ENCODE peak calls at places on chromosomes 12 and 14, in seven cellular contexts. One of them, this sample, is unnamed.

GRCh38 chr12:90253674-90254181 is 545.1 kb upstream of the ATP2B1 start:
- DNase-seq in astrocyte of the spinal cord: peak; percentile 96
- DNase-seq in body of pancreas: peak; percentile 59
- DNase-seq in adrenal gland: peak; percentile 21
- DNase-seq in ovary: no peak
- DNase-seq in tibial artery: peak; percentile 79
- DNase-seq in brain microvascular endothelial cell: peak; percentile 91
- DNase-seq in this sample: peak; percentile 100

GRCh38 chr14:92475451-92476187 is 38.0 kb upstream of the RIN3 start:
- DNase-seq in astrocyte of the spinal cord: no peak
- DNase-seq in body of pancreas: no peak
- DNase-seq in adrenal gland: peak; percentile 74
- DNase-seq in ovary: peak; percentile 50
- DNase-seq in tibial artery: peak; percentile 78
- DNase-seq in brain microvascular endothelial cell: no peak
- DNase-seq in this sample: peak; percentile 96

GRCh38 chr12:39102474-39103209 is 197.3 kb upstream of the CPNE8 start:
- DNase-seq in astrocyte of the spinal cord: peak; percentile 23
- DNase-seq in body of pancreas: no peak
- DNase-seq in adrenal gland: no peak
- DNase-seq in ovary: no peak
- DNase-seq in tibial artery: no peak
- DNase-seq in brain microvascular endothelial cell: no peak
- DNase-seq in this sample: no peak

GRCh38 chr12:94516985-94517384 is 57.3 kb upstream of the CEP83 start:
- DNase-seq in astrocyte of the spinal cord: peak; percentile 3
- DNase-seq in body of pancreas: no peak
- DNase-seq in adrenal gland: no peak
- DNase-seq in ovary: no peak
- DNase-seq in tibial artery: no peak
- DNase-seq in brain microvascular endothelial cell: peak; percentile 54
- DNase-seq in this sample: no peak

GRCh38 chr14:89544636-89545301 is 127.7 kb upstream of the FOXN3 start:
- DNase-seq in astrocyte of the spinal cord: no peak
- DNase-seq in body of pancreas: no peak
- DNase-seq in adrenal gland: no peak
- DNase-seq in ovary: no peak
- DNase-seq in tibial artery: no peak
- DNase-seq in brain microvascular endothelial cell: peak; percentile 43
- DNase-seq in this sample: no peak

GRCh38 chr14:35535794-35536112 is 1.8 kb downstream of the INSM2 start:
- DNase-seq in astrocyte of the spinal cord: no peak
- DNase-seq in body of pancreas: no peak
- DNase-seq in adrenal gland: no peak
- DNase-seq in ovary: no peak
- DNase-seq in tibial artery: no peak
- DNase-seq in brain microvascular endothelial cell: no peak
- DNase-seq in this sample: no peak

GRCh38 chr12:77796775-77797174 is 33.9 kb upstream of the NAV3 start:
- DNase-seq in astrocyte of the spinal cord: peak; percentile 73
- DNase-seq in body of pancreas: no peak
- DNase-seq in adrenal gland: no peak
- DNase-seq in ovary: no peak
- DNase-seq in tibial artery: no peak
- DNase-seq in brain microvascular endothelial cell: no peak
- DNase-seq in this sample: no peak

GRCh38 chr12:65948320-65949008 is 124.2 kb downstream of the HMGA2 start:
- DNase-seq in astrocyte of the spinal cord: peak; percentile 96
- DNase-seq in body of pancreas: peak; percentile 80
- DNase-seq in adrenal gland: peak; percentile 82
- DNase-seq in ovary: peak; percentile 64
- DNase-seq in tibial artery: peak; percentile 54
- DNase-seq in brain microvascular endothelial cell: peak; percentile 89
- DNase-seq in this sample: no peak

GRCh38 chr12:122318607-122319311 is 52.5 kb upstream of the VPS33A start:
- DNase-seq in astrocyte of the spinal cord: peak; percentile 85
- DNase-seq in body of pancreas: no peak
- DNase-seq in adrenal gland: no peak
- DNase-seq in ovary: no peak
- DNase-seq in tibial artery: peak; percentile 43
- DNase-seq in brain microvascular endothelial cell: peak; percentile 68
- DNase-seq in this sample: no peak

GRCh38 chr14:61547186-61548121 is 147.9 kb upstream of the HIF1A start:
- DNase-seq in astrocyte of the spinal cord: peak; percentile 90
- DNase-seq in body of pancreas: no peak
- DNase-seq in adrenal gland: peak; percentile 86
- DNase-seq in ovary: no peak
- DNase-seq in tibial artery: peak; percentile 61
- DNase-seq in brain microvascular endothelial cell: peak; percentile 94
- DNase-seq in this sample: no peak

GRCh38 chr12:33439587-33440011 is at the start of gene SYT10:
- DNase-seq in astrocyte of the spinal cord: peak; percentile 26
- DNase-seq in body of pancreas: no peak
- DNase-seq in adrenal gland: no peak
- DNase-seq in ovary: peak; percentile 14
- DNase-seq in tibial artery: no peak
- DNase-seq in brain microvascular endothelial cell: no peak
- DNase-seq in this sample: no peak

GRCh38 chr12:113505941-113506340 is 34.3 kb upstream of the LHX5 start:
- DNase-seq in astrocyte of the spinal cord: no peak
- DNase-seq in body of pancreas: no peak
- DNase-seq in adrenal gland: no peak
- DNase-seq in ovary: no peak
- DNase-seq in tibial artery: no peak
- DNase-seq in brain microvascular endothelial cell: no peak
- DNase-seq in this sample: no peak

GRCh38 chr14:88521818-88522217 is 33.0 kb downstream of the PTPN21 start:
- DNase-seq in astrocyte of the spinal cord: no peak
- DNase-seq in body of pancreas: no peak
- DNase-seq in adrenal gland: no peak
- DNase-seq in ovary: no peak
- DNase-seq in tibial artery: no peak
- DNase-seq in brain microvascular endothelial cell: no peak
- DNase-seq in this sample: no peak

GRCh38 chr14:93496856-93497255 is 66.1 kb downstream of the UNC79 start:
- DNase-seq in astrocyte of the spinal cord: no peak
- DNase-seq in body of pancreas: no peak
- DNase-seq in adrenal gland: no peak
- DNase-seq in ovary: no peak
- DNase-seq in tibial artery: no peak
- DNase-seq in brain microvascular endothelial cell: no peak
- DNase-seq in this sample: no peak

GRCh38 chr12:111304642-111305071 is 64.2 kb downstream of the PHETA1 start:
- DNase-seq in astrocyte of the spinal cord: peak; percentile 8
- DNase-seq in body of pancreas: no peak
- DNase-seq in adrenal gland: no peak
- DNase-seq in ovary: no peak
- DNase-seq in tibial artery: no peak
- DNase-seq in brain microvascular endothelial cell: peak; percentile 20
- DNase-seq in this sample: peak; percentile 75

GRCh38 chr12:29438752-29439408 is 57.9 kb upstream of the ERGIC2 start:
- DNase-seq in astrocyte of the spinal cord: no peak
- DNase-seq in body of pancreas: no peak
- DNase-seq in adrenal gland: no peak
- DNase-seq in ovary: no peak
- DNase-seq in tibial artery: no peak
- DNase-seq in brain microvascular endothelial cell: no peak
- DNase-seq in this sample: no peak

GRCh38 chr14:102914474-102915291 is 7.8 kb upstream of the AMN start:
- DNase-seq in astrocyte of the spinal cord: no peak
- DNase-seq in body of pancreas: no peak
- DNase-seq in adrenal gland: no peak
- DNase-seq in ovary: no peak
- DNase-seq in tibial artery: no peak
- DNase-seq in brain microvascular endothelial cell: no peak
- DNase-seq in this sample: no peak

GRCh38 chr12:43309845-43310405 is 242.1 kb downstream of the ADAMTS20 start:
- DNase-seq in astrocyte of the spinal cord: peak; percentile 88
- DNase-seq in body of pancreas: no peak
- DNase-seq in adrenal gland: no peak
- DNase-seq in ovary: no peak
- DNase-seq in tibial artery: no peak
- DNase-seq in brain microvascular endothelial cell: peak; percentile 81
- DNase-seq in this sample: no peak

GRCh38 chr12:132182711-132183365 is 38.6 kb downstream of the NOC4L start:
- DNase-seq in astrocyte of the spinal cord: no peak
- DNase-seq in body of pancreas: no peak
- DNase-seq in adrenal gland: no peak
- DNase-seq in ovary: no peak
- DNase-seq in tibial artery: no peak
- DNase-seq in brain microvascular endothelial cell: no peak
- DNase-seq in this sample: no peak

GRCh38 chr12:116320839-116321238 is 43.3 kb upstream of the MED13L start:
- DNase-seq in astrocyte of the spinal cord: peak; percentile 15
- DNase-seq in body of pancreas: no peak
- DNase-seq in adrenal gland: no peak
- DNase-seq in ovary: no peak
- DNase-seq in tibial artery: no peak
- DNase-seq in brain microvascular endothelial cell: no peak
- DNase-seq in this sample: no peak
- H3K4me3 ChIP-seq in astrocyte of the spinal cord: no peak overlapping the region
- H3K4me3 ChIP-seq in body of pancreas: no peak overlapping the region
- H3K4me3 ChIP-seq in adrenal gland: no peak overlapping the region
- H3K4me3 ChIP-seq in ovary: no peak overlapping the region
- H3K4me3 ChIP-seq in tibial artery: no peak overlapping the region
- H3K4me3 ChIP-seq in brain microvascular endothelial cell: no peak overlapping the region
- H3K4me3 ChIP-seq in this sample: no peak overlapping the region

GRCh38 chr14:20611277-20611676 is 20.1 kb upstream of the RNASE12 start:
- DNase-seq in astrocyte of the spinal cord: no peak
- DNase-seq in body of pancreas: no peak
- DNase-seq in adrenal gland: no peak
- DNase-seq in ovary: no peak
- DNase-seq in tibial artery: no peak
- DNase-seq in brain microvascular endothelial cell: no peak
- DNase-seq in this sample: no peak

GRCh38 chr14:20608383-20609095 is 17.4 kb upstream of the RNASE12 start:
- DNase-seq in astrocyte of the spinal cord: no peak
- DNase-seq in body of pancreas: no peak
- DNase-seq in adrenal gland: no peak
- DNase-seq in ovary: no peak
- DNase-seq in tibial artery: no peak
- DNase-seq in brain microvascular endothelial cell: no peak
- DNase-seq in this sample: no peak

GRCh38 chr14:20610002-20610765 is 19.0 kb upstream of the RNASE12 start:
- DNase-seq in astrocyte of the spinal cord: peak; percentile 66
- DNase-seq in body of pancreas: peak; percentile 91
- DNase-seq in adrenal gland: peak; percentile 84
- DNase-seq in ovary: peak; percentile 88
- DNase-seq in tibial artery: peak; percentile 81
- DNase-seq in brain microvascular endothelial cell: peak; percentile 78
- DNase-seq in this sample: peak; percentile 83

GRCh38 chr14:20607617-20608016 is 16.4 kb upstream of the RNASE12 start:
- DNase-seq in astrocyte of the spinal cord: no peak
- DNase-seq in body of pancreas: no peak
- DNase-seq in adrenal gland: no peak
- DNase-seq in ovary: no peak
- DNase-seq in tibial artery: no peak
- DNase-seq in brain microvascular endothelial cell: no peak
- DNase-seq in this sample: no peak

DNA sequence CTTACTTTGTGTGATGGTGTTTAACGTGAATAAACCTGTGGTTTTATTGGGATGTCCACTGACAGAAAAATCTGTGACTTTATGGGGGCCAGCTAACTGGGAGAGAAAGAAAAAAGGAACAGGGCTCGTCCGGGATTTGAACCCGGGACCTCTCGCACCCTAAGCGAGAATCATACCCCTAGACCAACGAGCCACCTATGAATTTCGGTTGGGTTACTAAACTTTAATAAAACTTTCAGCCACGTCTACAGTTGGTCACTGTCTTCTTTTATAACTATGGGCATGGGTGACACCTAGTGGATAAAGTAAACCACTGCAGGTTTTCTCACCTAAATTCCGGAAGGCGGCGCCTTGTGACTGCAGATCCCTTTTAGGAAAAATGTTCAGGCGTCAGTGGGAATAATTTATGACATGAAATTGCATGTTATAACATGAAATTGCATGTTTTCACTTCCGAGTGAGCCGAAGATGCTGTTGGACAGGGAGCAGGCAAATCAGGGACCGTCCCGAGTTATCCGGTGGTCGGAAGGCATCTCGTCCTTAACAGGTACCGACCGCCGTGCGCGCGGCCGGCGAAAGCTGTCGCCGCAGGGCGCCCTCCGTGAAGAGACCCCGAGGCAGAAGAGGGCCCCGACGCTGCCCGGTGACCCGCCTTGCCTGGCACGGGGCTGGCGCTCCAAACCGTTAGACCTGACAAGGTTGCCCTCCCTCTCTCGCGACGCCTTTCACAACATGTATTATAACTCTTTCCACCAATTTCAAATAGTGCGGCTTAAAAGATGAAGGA is 18.2 kb upstream of the RNASE12 start:
- DNase-seq in astrocyte of the spinal cord: peak; percentile 91
- DNase-seq in body of pancreas: peak; percentile 83
- DNase-seq in adrenal gland: peak; percentile 77
- DNase-seq in ovary: peak; percentile 73
- DNase-seq in tibial artery: peak; percentile 72
- DNase-seq in brain microvascular endothelial cell: peak; percentile 91
- DNase-seq in this sample: peak; percentile 86
- H3K4me3 ChIP-seq in astrocyte of the spinal cord: peak overlapping the region; percentile 79
- H3K4me3 ChIP-seq in body of pancreas: peak overlapping the region; percentile 97
- H3K4me3 ChIP-seq in adrenal gland: peak overlapping the region; percentile 77
- H3K4me3 ChIP-seq in ovary: peak overlapping the region; percentile 93
- H3K4me3 ChIP-seq in tibial artery: peak overlapping the region; percentile 74
- H3K4me3 ChIP-seq in brain microvascular endothelial cell: peak overlapping the region; percentile 91
- H3K4me3 ChIP-seq in this sample: peak overlapping the region; percentile 80

GRCh38 chr12:16573652-16574077 is 32.3 kb downstream of the LMO3 start:
- DNase-seq in astrocyte of the spinal cord: no peak
- DNase-seq in body of pancreas: peak; percentile 80
- DNase-seq in adrenal gland: no peak
- DNase-seq in ovary: no peak
- DNase-seq in tibial artery: peak; percentile 73
- DNase-seq in brain microvascular endothelial cell: no peak
- DNase-seq in this sample: peak; percentile 88
- H3K4me3 ChIP-seq in astrocyte of the spinal cord: no peak overlapping the region
- H3K4me3 ChIP-seq in body of pancreas: no peak overlapping the region
- H3K4me3 ChIP-seq in adrenal gland: no peak overlapping the region
- H3K4me3 ChIP-seq in ovary: no peak overlapping the region
- H3K4me3 ChIP-seq in tibial artery: no peak overlapping the region
- H3K4me3 ChIP-seq in brain microvascular endothelial cell: no peak overlapping the region
- H3K4me3 ChIP-seq in this sample: no peak overlapping the region

GRCh38 chr14:22523283-22523682 is 65.7 kb downstream of the DAD1 start:
- DNase-seq in astrocyte of the spinal cord: no peak
- DNase-seq in body of pancreas: no peak
- DNase-seq in adrenal gland: no peak
- DNase-seq in ovary: no peak
- DNase-seq in tibial artery: no peak
- DNase-seq in brain microvascular endothelial cell: no peak
- DNase-seq in this sample: no peak

GRCh38 chr14:22526210-22526609 is 62.8 kb downstream of the DAD1 start:
- DNase-seq in astrocyte of the spinal cord: no peak
- DNase-seq in body of pancreas: no peak
- DNase-seq in adrenal gland: no peak
- DNase-seq in ovary: no peak
- DNase-seq in tibial artery: no peak
- DNase-seq in brain microvascular endothelial cell: no peak
- DNase-seq in this sample: no peak

GRCh38 chr14:22526744-22527143 is 62.3 kb downstream of the DAD1 start:
- DNase-seq in astrocyte of the spinal cord: no peak
- DNase-seq in body of pancreas: no peak
- DNase-seq in adrenal gland: no peak
- DNase-seq in ovary: no peak
- DNase-seq in tibial artery: no peak
- DNase-seq in brain microvascular endothelial cell: no peak
- DNase-seq in this sample: no peak

GRCh38 chr14:22524784-22525161 is 64.3 kb downstream of the DAD1 start:
- DNase-seq in astrocyte of the spinal cord: no peak
- DNase-seq in body of pancreas: no peak
- DNase-seq in adrenal gland: no peak
- DNase-seq in ovary: no peak
- DNase-seq in tibial artery: no peak
- DNase-seq in brain microvascular endothelial cell: no peak
- DNase-seq in this sample: no peak

GRCh38 chr14:22524105-22524783 is 64.8 kb downstream of the DAD1 start:
- DNase-seq in astrocyte of the spinal cord: no peak
- DNase-seq in body of pancreas: no peak
- DNase-seq in adrenal gland: no peak
- DNase-seq in ovary: no peak
- DNase-seq in tibial artery: no peak
- DNase-seq in brain microvascular endothelial cell: no peak
- DNase-seq in this sample: no peak
- H3K4me3 ChIP-seq in astrocyte of the spinal cord: no peak overlapping the region
- H3K4me3 ChIP-seq in body of pancreas: no peak overlapping the region
- H3K4me3 ChIP-seq in adrenal gland: no peak overlapping the region
- H3K4me3 ChIP-seq in ovary: no peak overlapping the region
- H3K4me3 ChIP-seq in tibial artery: no peak overlapping the region
- H3K4me3 ChIP-seq in brain microvascular endothelial cell: no peak overlapping the region
- H3K4me3 ChIP-seq in this sample: no peak overlapping the region